ENCODE peak calls at places on chromosomes 5 and 9, in four cellular contexts. Z is Right ventricle myocardium superior, I is fibroblast of lung, L is myocyte. P is an unnamed sample.

GRCh38 chr5:34474573-34475021 is 181.5 kb upstream of the RAI14 start:
- DNase-seq in Z (no peak), L (peak), I (peak), P (no peak)

GRCh38 chr5:179250561-179251225 is 94.6 kb downstream of the ADAMTS2 start:
- DNase-seq in I (no peak), Z (no peak), L (no peak), P (no peak)

GRCh38 chr9:25025686-25026085 is 480.0 kb upstream of the IZUMO3 start:
- DNase-seq in Z (peak), I (no peak), L (no peak), P (no peak)

GRCh38 chr5:150653762-150654158 is 7.3 kb upstream of the MYOZ3 start:
- DNase-seq in Z (no peak), L (no peak), I (no peak), P (no peak)

GRCh38 chr9:112327718-112328450 is 5.5 kb downstream of the PTBP3 start:
- DNase-seq in I (no peak), L (no peak), Z (no peak), P (no peak)

GRCh38 chr9:5854032-5854792 is 21.3 kb upstream of the ERMP1 start:
- DNase-seq in L (no peak), Z (no peak), I (no peak), P (no peak)

GRCh38 chr9:36789886-36790285 is 217.2 kb downstream of the MELK start:
- DNase-seq in L (no peak), Z (no peak), I (no peak), P (no peak)

GRCh38 chr5:54362434-54362833 is 52.1 kb upstream of the ARL15 start:
- DNase-seq in L (no peak), I (peak), Z (no peak), P (no peak)

GRCh38 chr9:27204578-27204977 is 92.4 kb downstream of the EQTN start:
- DNase-seq in I (peak), Z (no peak), L (no peak), P (no peak)

GRCh38 chr5:89951876-89952275 is 457.7 kb downstream of the CETN3 start:
- DNase-seq in Z (no peak), I (no peak), L (no peak), P (no peak)

GRCh38 chr5:42813533-42813932 is 1.8 kb upstream of the SELENOP start:
- DNase-seq in L (peak), I (no peak), Z (no peak), P (no peak)

GRCh38 chr5:59829389-59829788 is 64.1 kb downstream of the PDE4D start:
- DNase-seq in I (peak), L (peak), Z (peak), P (no peak)

GRCh38 chr5:62473209-62473608 is 60.6 kb downstream of the IPO11 start:
- DNase-seq in Z (no peak), I (peak), L (no peak), P (no peak)

GRCh38 chr5:173602423-173602822 is 14.0 kb downstream of the BOD1 start:
- DNase-seq in L (peak), I (peak), Z (peak), P (no peak)

GRCh38 chr9:2216591-2216990 is 201.4 kb downstream of the SMARCA2 start:
- DNase-seq in L (peak), I (peak), Z (no peak), P (no peak)

GRCh38 chr5:157528036-157528632 is 47.4 kb downstream of the ADAM19 start:
- DNase-seq in Z (no peak), L (peak), I (peak), P (no peak)

GRCh38 chr5:26104175-26104574 is 934.2 kb downstream of the CDH9 start:
- DNase-seq in L (no peak), I (no peak), Z (no peak), P (no peak)

GRCh38 chr5:135335031-135335828 is 63.8 kb downstream of the MACROH2A1 start:
- DNase-seq in Z (no peak), I (peak), L (no peak), P (no peak)

GRCh38 chr5:124121198-124121597 is 609.2 kb downstream of the CSNK1G3 start:
- DNase-seq in I (no peak), Z (no peak), L (no peak), P (no peak)

GRCh38 chr5:40775085-40775845 is 19.5 kb upstream of the TTC33 start:
- DNase-seq in L (no peak), I (no peak), Z (no peak), P (no peak)

GRCh38 chr9:136303825-136304416 is at the start of gene CCDC187:
- DNase-seq in I (no peak), L (no peak), Z (no peak), P (no peak)

GRCh38 chr5:37751227-37751626 is 88.6 kb downstream of the GDNF start:
- DNase-seq in L (no peak), Z (no peak), I (peak), P (no peak)

GRCh38 chr9:135601988-135602387 is 37.4 kb downstream of the GLT6D1 start:
- DNase-seq in Z (no peak), L (no peak), I (no peak), P (no peak)

GRCh38 chr5:1264211-1264610 is 30.7 kb downstream of the TERT start:
- DNase-seq in Z (no peak), L (no peak), I (no peak), P (no peak)

GRCh38 chr9:115615821-115616665 is 498.1 kb upstream of the TNC start:
- DNase-seq in I (peak), L (peak), Z (no peak), P (no peak)